ENCODE peak calls at places on chromosomes 11 and 22, in six cellular contexts. Y is astrocyte, G is neural progenitor cell, V is H9, F is PC-9, C is tibial artery. S is an unnamed sample.

GRCh38 chr22:47371263-47372090 is 609.0 kb downstream of the TBC1D22A start:
- DNase-seq in Y (no peak), G (no peak), V (peak), F (no peak), C (no peak), S (no peak)

GRCh38 chr11:110856993-110857812 is 145.0 kb upstream of the ARHGAP20 start:
- DNase-seq in Y (peak), G (no peak), V (no peak), F (no peak), C (no peak), S (no peak)

GRCh38 chr11:131179867-131180266 is 190.5 kb upstream of the NTM start:
- DNase-seq in Y (no peak), G (no peak), V (no peak), F (no peak), C (no peak), S (no peak)

GRCh38 chr11:38582151-38582550 is 1984.1 kb upstream of the RAG2 start:
- DNase-seq in Y (peak), G (no peak), V (no peak), F (no peak), C (no peak), S (no peak)

GRCh38 chr11:112453601-112454577 is 193.2 kb upstream of the PLET1 start:
- DNase-seq in Y (no peak), G (peak), V (peak), F (peak), C (no peak), S (peak)

GRCh38 chr11:61041755-61042518 is 60.4 kb upstream of the CD5 start:
- DNase-seq in Y (no peak), G (peak), V (peak), F (peak), C (no peak), S (peak)

GRCh38 chr22:17922925-17923898 is 101.1 kb downstream of the MICAL3 start:
- DNase-seq in Y (peak), G (no peak), V (no peak), F (peak), C (no peak), S (no peak)

GRCh38 chr22:25546242-25546641 is 18.2 kb upstream of the GRK3 start:
- DNase-seq in Y (no peak), G (no peak), V (no peak), F (no peak), C (no peak), S (no peak)

GRCh38 chr22:50620861-50621490 is 7.0 kb downstream of the ARSA start:
- DNase-seq in Y (no peak), G (no peak), V (no peak), F (no peak), C (no peak), S (peak)

GRCh38 chr22:23047742-23048141 is 22.6 kb upstream of the GNAZ start:
- DNase-seq in Y (no peak), G (no peak), V (peak), F (no peak), C (no peak), S (no peak)

GRCh38 chr11:1077033-1077416 is 2.4 kb downstream of the MUC2 start:
- DNase-seq in Y (no peak), G (no peak), V (no peak), F (no peak), C (no peak), S (no peak)

GRCh38 chr22:23781065-23781464 is 5.7 kb upstream of the SMARCB1 start:
- DNase-seq in Y (no peak), G (no peak), V (no peak), F (no peak), C (no peak), S (no peak)

GRCh38 chr22:46022881-46023512 is 46.0 kb upstream of the WNT7B start:
- DNase-seq in Y (no peak), G (no peak), V (no peak), F (no peak), C (no peak), S (no peak)

GRCh38 chr11:123253909-123254308 is 58.9 kb upstream of the CLMP start:
- DNase-seq in Y (peak), G (no peak), V (no peak), F (no peak), C (no peak), S (no peak)

GRCh38 chr11:20601221-20601914 is 2.0 kb downstream of the SLC6A5 start:
- DNase-seq in Y (no peak), G (peak), V (peak), F (no peak), C (no peak), S (no peak)

GRCh38 chr11:15288801-15289342 is 174.1 kb downstream of the INSC start:
- DNase-seq in Y (no peak), G (no peak), V (no peak), F (no peak), C (no peak), S (no peak)

GRCh38 chr11:88300888-88301477 is 36.6 kb downstream of the CTSC start:
- DNase-seq in Y (no peak), G (peak), V (peak), F (no peak), C (no peak), S (no peak)

GRCh38 chr11:17439316-17439782 is 37.3 kb downstream of the ABCC8 start:
- DNase-seq in Y (no peak), G (no peak), V (peak), F (no peak), C (no peak), S (peak)

GRCh38 chr11:5288912-5289525 is 12.7 kb downstream of the OR51B4 start:
- DNase-seq in Y (no peak), G (no peak), V (no peak), F (no peak), C (no peak), S (no peak)

GRCh38 chr11:88174627-88175003 is 628 bp downstream of the RAB38 start:
- DNase-seq in Y (peak), G (peak), V (peak), F (peak), C (peak), S (peak)

GRCh38 chr11:83292709-83293435 is 6.7 kb upstream of the CCDC90B start:
- DNase-seq in Y (peak), G (peak), V (peak), F (peak), C (no peak), S (peak)

GRCh38 chr22:43393132-43393844 is 18.5 kb upstream of the MPPED1 start:
- DNase-seq in Y (no peak), G (peak), V (no peak), F (no peak), C (no peak), S (no peak)

GRCh38 chr11:75954039-75954438 is 139.0 kb downstream of the UVRAG start:
- DNase-seq in Y (no peak), G (no peak), V (no peak), F (no peak), C (no peak), S (no peak)

GRCh38 chr11:35138606-35138948 is 394 bp upstream of the CD44 start:
- DNase-seq in Y (no peak), G (no peak), V (peak), F (no peak), C (no peak), S (no peak)

GRCh38 chr11:23311986-23312940 is 452.0 kb upstream of the CCDC179 start:
- DNase-seq in Y (peak), G (peak), V (no peak), F (no peak), C (no peak), S (no peak)

GRCh38 chr22:39661842-39662676 is 91.5 kb downstream of the CACNA1I start:
- DNase-seq in Y (no peak), G (peak), V (peak), F (peak), C (no peak), S (no peak)

GRCh38 chr22:19149047-19149883 is 827 bp downstream of the GSC2 start:
- DNase-seq in Y (no peak), G (peak), V (peak), F (no peak), C (no peak), S (no peak)

GRCh38 chr11:1854132-1854948 is 1.5 kb downstream of the LSP1 start:
- DNase-seq in Y (no peak), G (no peak), V (no peak), F (no peak), C (no peak), S (peak)

GRCh38 chr11:117876341-117877119 is at the start of gene FXYD6:
- DNase-seq in Y (peak), G (peak), V (peak), F (no peak), C (no peak), S (no peak)

GRCh38 chr11:44989831-44990566 is 39.3 kb upstream of the TP53I11 start:
- DNase-seq in Y (no peak), G (no peak), V (peak), F (no peak), C (no peak), S (no peak)

GRCh38 chr11:16883179-16883578 is 131.0 kb downstream of the PLEKHA7 start:
- DNase-seq in Y (no peak), G (no peak), V (no peak), F (peak), C (no peak), S (no peak)

GRCh38 chr11:117096973-117097566 is 1.2 kb downstream of the SIK3 start:
- DNase-seq in Y (no peak), G (no peak), V (no peak), F (no peak), C (no peak), S (peak)

GRCh38 chr22:24423519-24424000 is 3.8 kb upstream of the ADORA2A start:
- DNase-seq in Y (no peak), G (peak), V (peak), F (peak), C (no peak), S (peak)

GRCh38 chr22:46815896-46816721 is 53.7 kb downstream of the TBC1D22A start:
- DNase-seq in Y (peak), G (no peak), V (no peak), F (no peak), C (no peak), S (no peak)

GRCh38 chr11:104338186-104338585 is 174.2 kb upstream of the PDGFD start:
- DNase-seq in Y (peak), G (no peak), V (no peak), F (no peak), C (no peak), S (no peak)

GRCh38 chr11:75428301-75428724 is 4.7 kb downstream of the KLHL35 start:
- DNase-seq in Y (peak), G (peak), V (peak), F (peak), C (peak), S (peak)

GRCh38 chr22:46619830-46620501 is at the start of gene GRAMD4:
- DNase-seq in Y (peak), G (peak), V (no peak), F (no peak), C (peak), S (no peak)

GRCh38 chr22:30556388-30556787 is 9.8 kb upstream of the SEC14L6 start:
- DNase-seq in Y (no peak), G (peak), V (no peak), F (no peak), C (no peak), S (no peak)

GRCh38 chr22:30552719-30553118 is 6.2 kb upstream of the SEC14L6 start:
- DNase-seq in Y (no peak), G (no peak), V (no peak), F (no peak), C (no peak), S (no peak)

GRCh38 chr22:30553971-30554370 is 7.4 kb upstream of the SEC14L6 start:
- DNase-seq in Y (no peak), G (no peak), V (no peak), F (no peak), C (no peak), S (no peak)

GRCh38 chr22:30557243-30557642 is 10.7 kb upstream of the SEC14L6 start:
- DNase-seq in Y (no peak), G (no peak), V (peak), F (no peak), C (no peak), S (no peak)

GRCh38 chr22:30555282-30556210 is 9.0 kb upstream of the SEC14L6 start:
- DNase-seq in Y (no peak), G (no peak), V (peak), F (no peak), C (no peak), S (no peak)
- TF ChIP-seq CTCF in Y (no peak), G (no peak), V (peak), F (no peak), C (no peak), S (no peak)

GRCh38 chr11:7353100-7353499 is 101.4 kb downstream of the SYT9 start:
- DNase-seq in Y (no peak), G (peak), V (peak), F (peak), C (no peak), S (peak)
- TF ChIP-seq CTCF in Y (no peak), G (peak), V (peak), F (peak), C (no peak), S (peak)

GRCh38 chr11:66344550-66345315 is at the start of gene BRMS1:
- DNase-seq in Y (peak), G (peak), V (peak), F (peak), C (peak), S (peak)
- TF ChIP-seq CTCF in Y (no peak), G (peak), V (peak), F (no peak), C (peak), S (no peak)

DNA sequence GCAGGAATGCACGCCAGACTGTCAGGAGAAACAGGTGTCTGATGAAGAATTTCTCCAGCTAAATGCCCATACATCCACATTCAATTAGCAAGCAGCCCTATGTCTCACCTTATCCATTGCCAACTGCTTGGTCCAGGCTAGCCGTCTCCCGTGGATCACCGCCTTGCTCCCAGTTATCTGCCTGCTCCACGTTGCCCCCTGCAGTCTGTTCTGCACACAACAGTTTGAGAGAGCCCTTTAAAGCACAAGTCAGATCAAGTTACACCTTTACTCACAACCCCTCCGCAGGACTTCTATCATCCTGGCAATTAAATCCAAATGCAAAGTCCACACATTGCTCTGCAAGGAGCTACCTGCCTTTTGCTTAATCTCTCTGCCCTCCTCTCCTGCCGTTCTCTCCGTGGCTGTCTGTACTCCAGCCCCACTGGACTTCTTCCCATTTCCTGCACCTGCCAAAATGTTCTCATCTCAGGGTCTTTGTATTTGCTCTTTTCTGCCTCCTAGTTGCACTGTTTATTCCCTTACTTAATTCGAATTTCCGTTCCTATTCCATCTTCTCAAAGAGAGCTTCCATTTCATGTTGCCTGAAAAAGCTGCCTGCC is 185.3 kb upstream of the LARGE1 start:
- DNase-seq in Y (no peak), G (peak), V (peak), F (peak), C (peak), S (peak)
- TF ChIP-seq CTCF in Y (no peak), G (peak), V (peak), F (peak), C (peak), S (peak)

DNA sequence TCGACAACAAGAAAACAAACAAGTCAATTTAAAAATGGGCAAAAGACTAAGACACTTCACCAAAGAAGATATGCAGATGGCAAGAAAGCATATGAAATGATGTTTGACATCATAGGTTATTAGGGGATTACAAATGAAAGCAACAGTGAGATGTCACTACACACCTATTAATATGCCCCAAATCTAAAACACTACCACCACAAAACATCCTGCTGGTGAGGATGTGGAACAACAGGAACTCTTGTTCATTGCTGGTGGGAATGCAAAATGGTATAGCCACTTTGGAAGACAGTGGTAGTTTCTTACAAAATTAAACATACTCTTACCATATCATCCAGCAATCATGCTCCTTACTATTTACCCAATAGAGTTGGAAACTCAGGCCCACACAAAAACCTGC is 29.0 kb downstream of the PRRG4 start:
- DNase-seq in Y (no peak), G (no peak), V (no peak), F (no peak), C (no peak), S (no peak)
- TF ChIP-seq CTCF in Y (no peak), G (peak), V (peak), F (peak), C (no peak), S (no peak)

GRCh38 chr11:129289350-129290040 is 86.2 kb upstream of the BARX2 start:
- DNase-seq in Y (no peak), G (no peak), V (no peak), F (no peak), C (no peak), S (no peak)

GRCh38 chr11:129292768-129293167 is 82.9 kb upstream of the BARX2 start:
- DNase-seq in Y (no peak), G (no peak), V (no peak), F (no peak), C (no peak), S (no peak)

GRCh38 chr11:129292092-129292491 is 83.6 kb upstream of the BARX2 start:
- DNase-seq in Y (no peak), G (no peak), V (no peak), F (no peak), C (no peak), S (no peak)

GRCh38 chr11:129290966-129291365 is 84.7 kb upstream of the BARX2 start:
- DNase-seq in Y (no peak), G (no peak), V (no peak), F (no peak), C (no peak), S (no peak)

DNA sequence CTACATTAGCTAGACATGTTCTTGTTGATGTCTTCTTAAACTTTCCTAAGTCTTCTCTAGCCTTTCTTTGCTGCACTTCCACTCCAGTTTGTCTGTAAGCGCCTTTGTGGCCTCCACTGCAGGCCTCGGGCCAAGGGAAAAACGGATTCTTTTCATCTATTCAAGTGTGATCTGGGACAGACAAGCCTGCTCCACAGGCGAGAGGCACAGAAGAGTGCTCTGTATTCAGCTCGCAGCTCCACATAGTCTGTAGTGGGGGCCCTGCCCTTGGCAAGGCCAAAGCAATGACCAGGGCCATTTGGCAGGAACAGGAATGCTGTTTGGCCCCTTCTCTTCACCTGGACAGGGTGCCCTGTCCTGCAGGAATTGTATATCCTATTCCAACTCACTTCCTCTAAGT is 84.1 kb upstream of the BARX2 start:
- DNase-seq in Y (no peak), G (peak), V (no peak), F (no peak), C (no peak), S (no peak)
- TF ChIP-seq CTCF in Y (no peak), G (no peak), V (no peak), F (no peak), C (no peak), S (no peak)

DNA sequence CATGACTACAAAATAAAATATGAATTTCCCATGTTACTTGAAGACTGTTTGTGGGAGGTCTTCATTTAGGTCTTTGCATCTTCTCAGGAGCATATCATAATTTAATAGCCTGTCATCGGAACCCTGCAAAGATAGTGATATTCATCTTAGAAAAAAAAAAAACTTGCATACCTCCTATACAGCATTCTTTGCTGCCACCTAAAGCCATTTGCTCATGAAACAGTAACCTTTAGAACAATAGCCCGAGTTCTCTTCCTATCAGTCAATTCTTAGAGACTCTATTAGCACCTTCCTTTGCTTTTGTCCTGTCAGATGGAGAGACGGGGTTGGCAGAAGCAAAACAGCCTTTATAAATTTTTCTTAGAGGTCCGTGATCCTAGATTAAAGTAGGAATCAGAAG is 75.2 kb downstream of the ARFGAP2 start:
- DNase-seq in Y (no peak), G (no peak), V (no peak), F (no peak), C (no peak), S (peak)
- TF ChIP-seq CTCF in Y (no peak), G (no peak), V (no peak), F (no peak), C (no peak), S (peak)

DNA sequence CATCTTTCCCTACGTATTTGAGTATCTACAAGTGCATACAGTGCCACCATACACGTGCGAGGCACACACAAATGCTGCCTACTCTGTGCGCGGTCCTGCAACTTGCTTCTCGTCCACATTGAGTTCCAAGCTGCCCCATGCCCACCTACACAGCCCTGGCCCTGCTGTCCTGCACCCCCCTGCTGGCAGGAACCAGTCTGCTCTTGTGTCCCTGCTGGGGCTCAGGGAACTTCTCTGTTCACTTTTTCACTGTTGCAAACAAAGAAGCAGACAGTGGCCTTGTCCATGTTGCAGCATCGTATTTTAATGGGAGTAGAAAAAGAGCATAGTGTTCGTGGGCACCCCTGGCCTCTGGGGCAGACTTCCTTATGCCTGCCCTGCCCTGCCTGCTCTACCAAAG is 14.0 kb downstream of the CPT1A start:
- DNase-seq in Y (no peak), G (no peak), V (no peak), F (no peak), C (no peak), S (no peak)
- TF ChIP-seq CTCF in Y (no peak), G (no peak), V (no peak), F (no peak), C (no peak), S (no peak)